ENCODE peak calls at places on chromosomes 7 and 10, in ten cellular contexts. U is cardiac muscle cell; S is fibroblast of lung; Q is brain microvascular endothelial cell; T is esophagus squamous epithelium; Z is CD8-positive, alpha-beta memory T cell; D is aorta; L is neuronal stem cell; V is sigmoid colon; E is GM23338. R is an unnamed sample. For H3K36me3, the result is how much of the 10 kb centered on the place peaks cover.

GRCh38 chr7:102450242-102450641 is 14.4 kb downstream of the ALKBH4 start:
- DNase-seq in U (no peak), D (no peak), Q (no peak), S (no peak), T (no peak), L (no peak), V (no peak), E (no peak), Z (peak), R (peak)

GRCh38 chr10:119452396-119452795 is 90.1 kb downstream of the RGS10 start:
- DNase-seq in L (no peak), E (no peak), V (no peak), D (no peak), U (no peak), S (no peak), Z (no peak), Q (no peak), T (no peak), R (no peak)

GRCh38 chr10:26725837-26726727 is 28.6 kb downstream of the PDSS1 start:
- DNase-seq in D (peak), E (peak), S (peak), T (no peak), Z (peak), L (peak), V (peak), Q (no peak), U (peak), R (peak)

GRCh38 chr10:125878957-125879835 is 1.9 kb downstream of the DHX32 start:
- DNase-seq in V (no peak), D (no peak), Z (no peak), U (peak), T (no peak), L (no peak), E (no peak), Q (peak), S (peak), R (no peak)

GRCh38 chr10:131573256-131574215 is 262.0 kb upstream of the TCERG1L start:
- DNase-seq in L (no peak), U (no peak), Q (no peak), D (no peak), E (no peak), V (no peak), S (no peak), Z (no peak), T (no peak), R (no peak)

GRCh38 chr10:103800789-103801540 is 54.4 kb downstream of the SH3PXD2A start:
- DNase-seq in S (peak), T (no peak), L (no peak), Q (no peak), V (no peak), D (no peak), Z (peak), E (no peak), U (no peak), R (no peak)

GRCh38 chr7:93575555-93576397 is 1.3 kb upstream of the CALCR start:
- DNase-seq in T (no peak), L (no peak), U (no peak), Z (no peak), S (no peak), E (peak), Q (no peak), D (no peak), V (no peak), R (no peak)

GRCh38 chr7:117630501-117630900 is 150.7 kb downstream of the CFTR start:
- DNase-seq in L (no peak), U (no peak), E (peak), D (no peak), T (no peak), S (peak), Q (no peak), Z (no peak), V (no peak), R (no peak)

GRCh38 chr10:72024596-72024995 is 60.4 kb downstream of the CHST3 start:
- DNase-seq in E (no peak), T (no peak), V (no peak), S (no peak), U (no peak), D (no peak), Q (no peak), L (no peak), Z (no peak), R (no peak)

GRCh38 chr7:101632641-101633040 is 3.5 kb upstream of the MYL10 start:
- DNase-seq in V (no peak), T (no peak), Q (peak), L (no peak), S (no peak), Z (no peak), E (no peak), U (no peak), D (no peak), R (no peak)

GRCh38 chr7:112420236-112420945 is 29.9 kb upstream of the IFRD1 start:
- DNase-seq in D (no peak), T (no peak), S (no peak), E (no peak), Z (no peak), L (peak), V (no peak), U (peak), Q (no peak), R (no peak)
- H3K27ac ChIP-seq in D (no peak), T (peak), S (no peak), E (peak), Z (no peak), L (peak), V (peak), U (no peak), Q (no peak), R (no peak)

GRCh38 chr7:139631520-139632031 is 108.1 kb downstream of the CLEC2L start:
- DNase-seq in L (no peak), T (no peak), U (no peak), E (no peak), Z (no peak), Q (no peak), V (no peak), D (no peak), S (no peak), R (no peak)
- H3K36me3 ChIP-seq in L (under half), T (under half), U (under half), E (under half), Z (under half), Q (under half), V (under half), D (under half), S (under half), R (under half)

GRCh38 chr10:79443338-79444242 is 1.8 kb downstream of the ZCCHC24 start:
- DNase-seq in T (no peak), D (no peak), L (no peak), Z (no peak), V (no peak), S (peak), Q (no peak), E (no peak), U (peak), R (no peak)

GRCh38 chr10:79440281-79440680 is 5.1 kb downstream of the ZCCHC24 start:
- DNase-seq in Z (no peak), Q (no peak), U (no peak), V (no peak), T (no peak), S (no peak), L (no peak), D (no peak), E (no peak), R (no peak)

GRCh38 chr10:79444243-79445119 is 943 bp downstream of the ZCCHC24 start:
- DNase-seq in V (peak), S (peak), L (peak), T (no peak), Q (peak), D (peak), Z (peak), U (peak), E (peak), R (peak)

GRCh38 chr10:79441433-79441832 is 4.0 kb downstream of the ZCCHC24 start:
- DNase-seq in Q (no peak), D (no peak), Z (no peak), S (no peak), V (no peak), E (no peak), U (no peak), T (no peak), L (no peak), R (no peak)

DNA sequence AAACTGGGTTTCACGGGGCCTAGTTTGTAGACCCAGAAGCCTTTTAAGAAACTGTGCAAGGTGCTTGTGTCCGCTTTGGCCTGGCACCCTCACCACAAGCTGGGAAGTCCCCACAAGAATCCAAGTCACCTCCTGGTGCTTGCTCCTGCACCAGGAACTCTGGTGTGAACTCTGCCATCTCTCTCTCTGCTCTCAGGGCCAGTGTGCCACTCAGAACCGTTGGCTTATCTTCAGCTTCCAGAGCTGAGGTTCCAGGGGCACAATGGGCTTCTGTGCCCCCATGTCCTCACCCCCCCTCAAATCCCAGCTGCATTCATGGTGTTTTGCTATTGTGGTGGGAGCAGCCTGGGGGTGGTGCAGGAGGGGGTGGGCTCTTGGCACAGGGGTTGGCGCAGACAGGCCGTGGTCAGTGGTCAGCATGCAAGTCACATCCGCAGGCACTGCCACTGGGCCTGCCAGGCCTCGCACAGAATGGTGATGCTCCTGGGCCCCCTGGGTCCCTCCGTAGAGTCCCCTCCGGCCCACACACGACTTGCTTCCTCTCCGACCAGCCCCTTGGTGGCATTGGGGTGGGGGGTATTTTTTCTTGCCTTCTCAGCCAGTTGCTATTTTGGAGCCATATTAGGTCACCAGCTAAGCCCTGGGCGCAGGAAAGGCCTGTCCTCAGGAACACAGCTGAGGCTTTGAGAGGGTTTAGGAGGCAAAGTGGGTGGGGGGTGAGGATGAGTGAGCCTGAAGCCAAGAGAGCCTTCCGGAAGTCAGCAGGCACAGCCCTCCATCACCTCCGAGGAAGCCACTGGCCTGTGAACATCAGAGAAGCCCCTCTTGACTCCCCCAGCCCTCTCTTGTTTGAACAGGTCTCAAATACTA is 3.0 kb downstream of the ZCCHC24 start:
- DNase-seq in V (no peak), U (no peak), Q (no peak), S (no peak), L (no peak), D (no peak), T (no peak), E (no peak), Z (no peak), R (no peak)
- H3K4me3 ChIP-seq in V (peak), U (no peak), Q (no peak), S (peak), L (no peak), D (no peak), T (peak), E (no peak), Z (no peak), R (no peak)

DNA sequence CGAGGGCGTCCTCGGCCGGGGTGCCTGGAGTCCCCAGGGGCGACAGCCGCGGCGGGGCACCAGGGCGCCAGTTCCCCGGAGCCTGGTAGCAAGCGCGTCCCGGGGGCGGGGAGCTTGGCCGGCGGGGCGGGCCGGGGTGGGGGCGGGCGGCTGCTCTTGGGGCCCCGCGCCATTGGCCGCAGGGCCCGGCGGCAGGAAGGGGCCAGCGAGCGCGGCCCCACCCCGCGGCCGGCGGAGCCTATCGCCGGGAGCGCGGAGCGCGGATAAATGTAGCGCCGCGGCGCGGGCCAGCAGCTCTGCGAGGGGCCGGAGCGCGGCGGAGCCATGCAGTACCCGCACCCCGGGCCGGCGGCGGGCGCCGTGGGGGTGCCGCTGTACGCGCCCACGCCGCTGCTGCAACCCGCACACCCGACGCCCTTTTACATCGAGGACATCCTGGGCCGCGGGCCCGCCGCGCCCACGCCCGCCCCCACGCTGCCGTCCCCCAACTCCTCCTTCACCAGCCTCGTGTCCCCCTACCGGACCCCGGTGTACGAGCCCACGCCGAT is at the start of gene HHEX:
- DNase-seq in S (peak), Q (no peak), V (peak), U (peak), L (peak), E (no peak), T (no peak), D (peak), Z (peak), R (no peak)
- H3K27ac ChIP-seq in S (peak), Q (no peak), V (peak), U (no peak), L (no peak), E (no peak), T (peak), D (peak), Z (peak), R (no peak)